ENCODE peak calls at places on chromosome 2, in five cellular contexts. G, S, M, O and B are unnamed samples.
A peak's percentile ranks its signal among the peaks of the same experiment; 100 is the strongest.

GRCh38 chr2:182435754-182436153 is 8.9 kb upstream of the PDE1A start:
- DNase-seq in S (no peak), G (no peak), O (peak; percentile 66), M (no peak), B (no peak)

GRCh38 chr2:101463885-101464653 is 10.8 kb downstream of the RFX8 start:
- DNase-seq in M (no peak), G (no peak), S (no peak), O (peak; percentile 82), B (no peak)

GRCh38 chr2:112156152-112156986 is 18.2 kb downstream of the FBLN7 start:
- DNase-seq in O (peak; percentile 60), S (peak; percentile 53), M (no peak), G (no peak), B (no peak)

GRCh38 chr2:12320027-12320734 is 396.6 kb upstream of the TRIB2 start:
- DNase-seq in G (no peak), O (peak; percentile 25), S (no peak), M (no peak), B (no peak)

GRCh38 chr2:146730882-146731281 is 1113.9 kb upstream of the ACVR2A start:
- DNase-seq in S (no peak), O (peak; percentile 31), G (no peak), M (no peak), B (no peak)

GRCh38 chr2:240835528-240835927 is 15.5 kb upstream of the KIF1A start:
- DNase-seq in O (no peak), M (no peak), S (no peak), G (no peak), B (no peak)

GRCh38 chr2:144032566-144032965 is 487.4 kb downstream of the ZEB2 start:
- DNase-seq in S (no peak), G (no peak), M (no peak), O (peak; percentile 56), B (no peak)

GRCh38 chr2:196939381-196939780 is 12.9 kb upstream of the PGAP1 start:
- DNase-seq in G (no peak), O (peak; percentile 61), M (no peak), S (no peak), B (no peak)

GRCh38 chr2:102792538-102793208 is 30.8 kb downstream of the TMEM182 start:
- DNase-seq in O (no peak), M (no peak), G (no peak), S (no peak), B (no peak)

GRCh38 chr2:59149271-59149670 is 908.1 kb upstream of the FANCL start:
- DNase-seq in O (no peak), G (no peak), S (no peak), M (no peak), B (no peak)

GRCh38 chr2:12005886-12006681 is 259.7 kb downstream of the LPIN1 start:
- DNase-seq in O (peak; percentile 89), M (peak; percentile 11), G (peak; percentile 70), S (no peak), B (no peak)

GRCh38 chr2:75498907-75499306 is 61.8 kb downstream of the EVA1A start:
- DNase-seq in S (no peak), M (no peak), G (no peak), O (no peak), B (no peak)

GRCh38 chr2:119704670-119705120 is 25.7 kb downstream of the TMEM177 start:
- DNase-seq in S (no peak), O (no peak), M (no peak), G (no peak), B (no peak)

GRCh38 chr2:234273887-234274584 is 222.8 kb downstream of the ARL4C start:
- DNase-seq in G (no peak), M (no peak), S (no peak), O (no peak), B (no peak)

GRCh38 chr2:126864861-126865260 is 33.8 kb upstream of the TEX51 start:
- DNase-seq in O (no peak), M (peak; percentile 9), S (no peak), G (no peak), B (no peak)

GRCh38 chr2:102660070-102660469 is 40.7 kb downstream of the SLC9A2 start:
- DNase-seq in S (no peak), M (no peak), O (no peak), G (no peak), B (no peak)

GRCh38 chr2:10080536-10081304 is 509 bp upstream of the CYS1 start:
- DNase-seq in M (peak; percentile 37), S (no peak), O (peak; percentile 28), G (no peak), B (no peak)

GRCh38 chr2:27494944-27495554 is at the start of gene FNDC4:
- DNase-seq in G (peak; percentile 58), O (peak; percentile 3), S (no peak), M (no peak), B (no peak)

GRCh38 chr2:64359892-64360657 is 93.9 kb upstream of the LGALSL start:
- DNase-seq in G (peak; percentile 59), S (peak; percentile 95), M (peak; percentile 50), O (peak; percentile 89), B (no peak)

GRCh38 chr2:66682476-66682875 is 247.6 kb downstream of the MEIS1 start:
- DNase-seq in S (no peak), G (no peak), M (no peak), O (no peak), B (no peak)

DNA sequence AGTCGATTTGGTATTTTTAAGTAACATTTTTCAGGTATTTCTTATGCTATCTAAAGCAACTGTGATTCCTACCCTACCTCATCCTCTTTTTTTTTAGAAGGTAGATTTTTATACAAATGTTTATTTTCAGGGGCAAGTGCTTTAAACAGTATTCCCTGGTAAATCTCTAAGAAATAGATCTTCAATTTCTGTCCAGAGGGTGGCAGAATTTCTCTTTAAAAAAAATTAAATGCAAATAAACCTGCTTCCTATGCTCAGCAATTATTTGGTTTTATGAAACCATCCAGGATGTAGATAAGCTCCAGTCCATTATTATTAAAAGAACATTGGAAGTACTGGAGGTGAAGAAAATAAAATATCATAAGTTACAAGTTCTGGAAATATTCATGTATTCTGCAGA is 191.9 kb downstream of the MYO3B start:
- DNase-seq in M (peak; percentile 30), S (no peak), O (peak; percentile 54), G (no peak), B (no peak)
- TF ChIP-seq CTCF in M (peak; percentile 76), S (peak; percentile 36), O (no peak), G (peak; percentile 31), B (peak; percentile 83)

GRCh38 chr2:150889141-150889540 is 372.5 kb downstream of the RBM43 start:
- DNase-seq in G (no peak), S (no peak), M (no peak), O (no peak), B (no peak)
- TF ChIP-seq CTCF in G (no peak), S (no peak), M (no peak), O (no peak), B (no peak)

DNA sequence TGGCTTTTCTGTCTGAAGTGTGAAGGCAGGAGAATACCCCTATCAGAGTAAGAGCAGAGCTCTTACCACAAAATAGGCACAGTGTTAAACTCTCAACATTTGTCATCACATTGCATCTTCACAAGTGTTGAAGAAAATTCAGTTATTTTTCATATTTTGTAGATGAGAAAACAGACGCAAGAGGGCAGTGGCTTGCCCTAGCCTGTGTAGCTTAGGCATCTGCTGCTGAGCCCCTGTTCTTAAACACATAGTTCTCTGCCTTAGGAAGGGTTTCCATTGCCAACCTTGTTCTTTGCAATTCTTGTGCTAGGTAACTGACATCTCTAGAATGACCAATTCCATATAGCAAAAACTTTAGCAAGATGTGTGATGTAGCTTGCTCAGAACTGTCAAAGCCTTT is 112.7 kb upstream of the RMDN2 start:
- DNase-seq in M (peak; percentile 10), G (no peak), S (no peak), O (peak; percentile 41), B (no peak)
- TF ChIP-seq CTCF in M (peak; percentile 49), G (no peak), S (peak; percentile 26), O (peak; percentile 52), B (peak; percentile 45)

DNA sequence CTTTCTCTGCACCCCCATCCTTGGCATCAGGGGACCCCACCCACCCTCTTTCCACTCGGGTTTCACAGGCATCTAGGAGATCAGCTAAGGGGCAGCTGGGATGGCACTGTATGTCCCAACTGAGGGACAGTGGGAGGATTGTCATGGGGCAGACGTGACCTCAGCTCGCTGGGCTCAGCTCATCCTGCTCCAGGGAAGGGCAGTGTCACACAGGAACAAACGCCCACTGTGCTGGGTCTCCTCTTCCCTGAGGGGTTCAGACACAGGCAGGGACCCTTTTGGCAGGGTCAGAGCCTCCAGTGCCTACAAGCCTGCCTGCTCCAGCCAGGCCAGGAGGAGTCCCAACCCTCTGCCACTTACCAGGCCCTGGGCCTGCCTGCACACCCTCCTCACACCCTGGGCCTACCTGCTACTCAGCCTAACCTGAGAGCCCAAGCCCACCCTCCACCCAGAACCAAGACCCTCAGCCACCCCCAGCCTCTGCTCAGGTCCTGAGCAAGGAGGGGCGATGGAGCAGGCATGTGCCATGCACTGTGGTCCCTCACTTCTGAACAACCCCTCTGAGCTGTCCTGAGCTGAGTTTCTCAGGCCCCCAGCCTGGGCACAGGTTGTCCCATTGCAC is 68.2 kb downstream of the HS1BP3 start:
- DNase-seq in G (peak; percentile 19), O (no peak), S (peak; percentile 57), M (no peak), B (peak; percentile 75)
- TF ChIP-seq CTCF in G (no peak), O (no peak), S (no peak), M (no peak), B (no peak)

DNA sequence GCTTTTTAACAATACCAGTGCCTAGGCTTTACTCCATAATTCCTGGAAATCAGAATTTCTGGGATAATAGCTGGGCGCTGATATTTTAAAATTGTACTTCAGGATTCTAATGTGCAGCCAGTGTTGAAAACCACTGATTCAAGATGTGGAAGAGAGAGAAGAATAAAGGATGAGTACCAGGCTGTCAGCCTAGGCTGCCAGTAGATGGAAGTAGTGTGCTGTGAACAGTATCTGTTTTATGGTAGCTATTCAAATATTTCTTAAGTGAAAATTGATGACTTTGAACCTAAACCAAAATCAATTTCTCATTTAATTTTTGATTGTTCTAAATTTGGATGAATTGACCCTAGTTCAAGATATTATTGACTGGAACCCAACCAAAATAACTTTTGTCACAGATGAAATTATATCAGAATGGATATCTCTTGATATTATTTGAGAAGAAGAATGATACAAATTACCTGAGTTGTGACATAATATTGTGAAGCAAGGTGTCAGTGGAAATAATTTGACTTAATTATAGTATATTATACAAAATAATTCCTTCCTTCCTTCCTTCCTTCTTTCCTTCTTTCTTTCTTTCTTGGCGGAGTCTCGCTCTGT is 88.0 kb downstream of the COMMD1 start:
- DNase-seq in M (peak; percentile 80), G (no peak), S (no peak), O (peak; percentile 79), B (no peak)
- TF ChIP-seq CTCF in M (peak; percentile 99), G (peak; percentile 72), S (peak; percentile 69), O (peak; percentile 89), B (peak; percentile 94)

GRCh38 chr2:150587547-150588209 is 100.2 kb upstream of the RND3 start:
- DNase-seq in O (peak; percentile 75), S (no peak), G (no peak), M (no peak), B (no peak)
- TF ChIP-seq CTCF in O (no peak), S (no peak), G (no peak), M (no peak), B (peak; percentile 13)

GRCh38 chr2:20439503-20439902 is 7.4 kb upstream of the RHOB start:
- DNase-seq in S (peak; percentile 64), G (peak; percentile 57), M (no peak), O (peak; percentile 19), B (no peak)

GRCh38 chr2:20436716-20437470 is 10.0 kb upstream of the RHOB start:
- DNase-seq in M (peak; percentile 14), S (peak; percentile 43), O (no peak), G (peak; percentile 23), B (no peak)

GRCh38 chr2:20439193-20439475 is 7.7 kb upstream of the RHOB start:
- DNase-seq in S (peak; percentile 57), O (peak; percentile 51), G (peak; percentile 42), M (no peak), B (no peak)

GRCh38 chr2:20438334-20439192 is 8.3 kb upstream of the RHOB start:
- DNase-seq in O (peak; percentile 90), G (peak; percentile 48), S (peak; percentile 88), M (no peak), B (no peak)

GRCh38 chr2:20440001-20440560 is 6.8 kb upstream of the RHOB start:
- DNase-seq in O (no peak), S (peak; percentile 49), M (no peak), G (peak; percentile 30), B (no peak)
- TF ChIP-seq CTCF in O (no peak), S (no peak), M (no peak), G (no peak), B (no peak)